ENCODE peak calls at places on chromosome 16, in nine cellular contexts. L is heart right ventricle; J is CD8-positive, alpha-beta memory T cell; K is sigmoid colon; N is right lobe of liver; E is CD4-positive, alpha-beta T cell; S is MG63; A is A549; T is upper lobe of right lung. U is an unnamed sample.

GRCh38 chr16:4306439-4307214 is 9.2 kb upstream of the GLIS2 start:
- DNase-seq in E (peak; percentile 40), L (no peak), S (no peak), A (no peak), J (peak; percentile 50), T (no peak), K (peak; percentile 69), N (no peak), U (no peak)

GRCh38 chr16:81457326-81458133 is 12.9 kb downstream of the CMIP start:
- DNase-seq in S (peak; percentile 58), E (no peak), T (no peak), A (peak; percentile 75), N (peak; percentile 76), L (no peak), J (no peak), K (no peak), U (no peak)

GRCh38 chr16:12327971-12328726 is 351.6 kb downstream of the SNX29 start:
- DNase-seq in E (no peak), T (no peak), A (no peak), L (no peak), J (no peak), K (no peak), S (no peak), N (peak; percentile 52), U (no peak)

GRCh38 chr16:20257234-20257633 is 70.1 kb downstream of the GP2 start:
- DNase-seq in J (no peak), S (no peak), T (no peak), E (no peak), N (no peak), L (no peak), K (no peak), A (no peak), U (no peak)

GRCh38 chr16:84553873-84554399 is 49.5 kb upstream of the MEAK7 start:
- DNase-seq in E (peak; percentile 40), S (no peak), T (no peak), L (no peak), K (no peak), A (no peak), N (no peak), J (peak; percentile 65), U (no peak)

GRCh38 chr16:2033057-2033911 is 6.6 kb downstream of the NHERF2 start:
- DNase-seq in T (peak; percentile 78), L (peak; percentile 81), J (no peak), A (peak; percentile 65), E (no peak), S (peak; percentile 82), K (peak; percentile 92), N (peak; percentile 70), U (no peak)

GRCh38 chr16:55466209-55466608 is 12.8 kb upstream of the MMP2 start:
- DNase-seq in K (no peak), E (no peak), L (no peak), N (no peak), J (no peak), A (no peak), S (no peak), T (no peak), U (no peak)

GRCh38 chr16:75621170-75621477 is 2.0 kb downstream of the ADAT1 start:
- DNase-seq in A (peak; percentile 44), N (no peak), T (no peak), S (no peak), K (no peak), J (peak; percentile 36), E (no peak), L (no peak), U (no peak)

DNA sequence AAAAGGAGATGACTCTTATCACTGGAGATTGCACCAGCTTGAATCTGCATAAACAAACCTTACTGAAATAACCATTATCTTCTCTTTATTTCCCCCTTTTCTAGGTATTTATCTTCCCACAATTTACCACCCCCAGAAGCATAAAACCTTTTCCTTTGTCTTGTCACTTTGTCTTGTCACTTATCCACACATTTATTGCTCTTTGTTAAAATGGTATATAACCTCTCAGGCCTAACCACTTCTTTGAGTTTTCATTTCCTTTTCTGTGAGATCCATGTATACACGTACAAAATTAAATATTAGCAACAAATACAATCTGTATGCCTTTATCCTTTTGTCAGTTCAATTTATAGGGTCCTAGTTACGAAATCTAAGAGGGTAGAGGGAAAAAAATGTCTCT is 122.9 kb downstream of the CACNG3 start:
- DNase-seq in N (no peak), J (no peak), E (no peak), T (no peak), S (no peak), K (no peak), L (no peak), A (no peak), U (no peak)
- H3K9me3 ChIP-seq in N (no peaks in the 10 kb centered on the region), J (no peaks in the 10 kb centered on the region), E (peaks cover 29% of the 10 kb centered on the region), T (no peaks in the 10 kb centered on the region), S (peaks cover 6% of the 10 kb centered on the region), K (peaks cover 3% of the 10 kb centered on the region), L (peaks cover 44% of the 10 kb centered on the region), A (peaks cover 28% of the 10 kb centered on the region), U (peaks cover 3% of the 10 kb centered on the region)

GRCh38 chr16:49733278-49734009 is 122.5 kb downstream of the ZNF423 start:
- DNase-seq in A (no peak), N (no peak), T (no peak), S (no peak), L (no peak), E (no peak), J (no peak), K (no peak), U (no peak)
- H3K9me3 ChIP-seq in A (peaks cover 8% of the 10 kb centered on the region), N (no peaks in the 10 kb centered on the region), T (no peaks in the 10 kb centered on the region), S (no peaks in the 10 kb centered on the region), L (peaks cover 15% of the 10 kb centered on the region), E (no peaks in the 10 kb centered on the region), J (no peaks in the 10 kb centered on the region), K (peaks cover 6% of the 10 kb centered on the region), U (no peaks in the 10 kb centered on the region)

GRCh38 chr16:35750701-35751104 is 2291.3 kb downstream of the TP53TG3F start:
- DNase-seq in E (no peak), S (no peak), L (no peak), A (no peak), K (no peak), N (no peak), T (no peak), J (no peak), U (no peak)

GRCh38 chr16:35754391-35755369 is 2295.3 kb downstream of the TP53TG3F start:
- DNase-seq in A (no peak), J (no peak), N (no peak), E (no peak), L (no peak), S (no peak), K (no peak), T (no peak), U (no peak)

GRCh38 chr16:35752773-35753558 is 2293.6 kb downstream of the TP53TG3F start:
- DNase-seq in S (no peak), T (no peak), E (no peak), A (no peak), N (no peak), L (no peak), K (peak; percentile 58), J (no peak), U (no peak)

GRCh38 chr16:35752012-35752772 is 2292.8 kb downstream of the TP53TG3F start:
- DNase-seq in E (no peak), J (no peak), S (no peak), L (no peak), K (no peak), T (no peak), A (no peak), N (no peak), U (no peak)

DNA sequence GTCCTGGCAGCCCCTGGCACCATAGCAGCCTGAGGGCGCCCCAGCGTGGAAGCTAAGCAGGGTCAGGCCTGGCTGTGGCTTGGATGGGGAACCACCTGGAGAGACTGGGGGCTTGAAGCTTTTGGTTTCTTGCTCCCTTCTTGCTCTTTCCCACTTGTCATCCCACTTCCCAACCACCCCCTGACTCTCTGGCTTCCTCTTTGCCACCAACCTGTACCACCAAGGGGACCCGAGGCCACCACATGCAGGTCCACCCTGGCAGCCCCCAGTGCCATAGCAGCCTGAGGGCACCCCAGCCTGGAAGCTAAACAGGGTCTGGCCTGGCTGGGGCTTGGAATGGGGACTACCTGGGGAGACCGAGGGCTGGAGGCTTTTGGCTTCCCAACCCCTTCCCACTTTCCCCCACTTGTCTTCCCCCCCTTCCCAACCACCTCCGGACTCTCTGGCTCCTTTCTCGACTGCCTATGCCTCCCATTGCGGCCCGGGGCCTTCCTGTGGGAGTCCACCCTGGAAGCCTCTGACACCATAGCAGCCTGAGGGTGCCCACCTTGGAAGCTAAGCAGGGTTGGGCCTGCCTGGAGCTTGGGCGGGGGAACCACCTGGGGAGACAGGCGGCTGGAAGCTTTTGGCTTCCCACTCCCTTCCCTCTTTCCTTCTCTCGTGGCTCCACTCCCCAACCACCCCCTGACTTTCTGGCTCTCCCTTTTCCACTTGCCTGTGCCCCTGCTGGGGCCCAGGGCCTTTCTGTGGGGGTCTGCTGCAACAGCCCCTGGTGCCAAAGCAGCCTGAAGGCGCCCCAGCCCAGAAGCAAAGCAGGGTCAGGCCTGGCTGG is 2294.4 kb downstream of the TP53TG3F start:
- DNase-seq in J (no peak), K (no peak), S (no peak), E (no peak), A (no peak), L (no peak), T (no peak), N (no peak), U (no peak)
- H3K9me3 ChIP-seq in J (no peaks in the 10 kb centered on the region), K (no peaks in the 10 kb centered on the region), S (no peaks in the 10 kb centered on the region), E (peaks cover 44% of the 10 kb centered on the region), A (no peaks in the 10 kb centered on the region), L (no peaks in the 10 kb centered on the region), T (peaks cover 4% of the 10 kb centered on the region), N (no peaks in the 10 kb centered on the region), U (no peaks in the 10 kb centered on the region)

GRCh38 chr16:71441348-71441781 is 489 bp downstream of the TLE7 start:
- DNase-seq in L (no peak), T (no peak), S (no peak), E (peak; percentile 13), J (no peak), K (no peak), A (no peak), N (no peak), U (no peak)
- H3K9me3 ChIP-seq in L (peaks cover 41% of the 10 kb centered on the region), T (peaks cover 15% of the 10 kb centered on the region), S (no peaks in the 10 kb centered on the region), E (peaks cover 17% of the 10 kb centered on the region), J (peaks cover 3% of the 10 kb centered on the region), K (peaks cover 15% of the 10 kb centered on the region), A (peaks cover 48% of the 10 kb centered on the region), N (no peaks in the 10 kb centered on the region), U (peaks cover 4% of the 10 kb centered on the region)

GRCh38 chr16:35751191-35751941 is 2292.0 kb downstream of the TP53TG3F start:
- DNase-seq in E (no peak), S (no peak), N (no peak), J (no peak), K (peak; percentile 66), L (no peak), A (no peak), T (no peak), U (no peak)
- H3K9me3 ChIP-seq in E (peaks cover 61% of the 10 kb centered on the region), S (no peaks in the 10 kb centered on the region), N (no peaks in the 10 kb centered on the region), J (no peaks in the 10 kb centered on the region), K (no peaks in the 10 kb centered on the region), L (no peaks in the 10 kb centered on the region), A (no peaks in the 10 kb centered on the region), T (no peaks in the 10 kb centered on the region), U (no peaks in the 10 kb centered on the region)